ENCODE peak calls at places on chromosome 14, in nine cellular contexts. I is heart left ventricle, K is IMR-90, W is prostate gland, T is sigmoid colon, G is tibial nerve, L is testis, V is stomach, O is spleen. B is an unnamed sample.

GRCh38 chr14:75240781-75241180 is 37.8 kb upstream of the FOS start:
- DNase-seq in I (no peak), K (no peak), W (no peak), T (no peak), G (no peak), L (no peak), V (no peak), O (no peak), B (no peak)

GRCh38 chr14:103662591-103662990 is 33.6 kb downstream of the KLC1 start:
- DNase-seq in I (no peak), K (no peak), W (no peak), T (no peak), G (no peak), L (no peak), V (no peak), O (no peak), B (no peak)

GRCh38 chr14:59870277-59871165 is at the start of gene RTN1:
- DNase-seq in I (peak; percentile 59), K (peak; percentile 29), W (peak; percentile 56), T (peak; percentile 71), G (peak; percentile 35), L (peak; percentile 72), V (peak; percentile 43), O (peak; percentile 90), B (peak; percentile 67)

GRCh38 chr14:61034416-61035100 is 53.5 kb downstream of the SLC38A6 start:
- DNase-seq in I (no peak), K (no peak), W (peak; percentile 6), T (no peak), G (no peak), L (no peak), V (no peak), O (no peak), B (no peak)

GRCh38 chr14:90300649-90301048 is 31.1 kb downstream of the NRDE2 start:
- DNase-seq in I (no peak), K (peak; percentile 24), W (no peak), T (no peak), G (no peak), L (no peak), V (no peak), O (no peak), B (no peak)

GRCh38 chr14:56814468-56815074 is 4.3 kb upstream of the OTX2 start:
- DNase-seq in I (no peak), K (no peak), W (no peak), T (no peak), G (no peak), L (no peak), V (no peak), O (no peak), B (no peak)

GRCh38 chr14:67733609-67734008 is 31.9 kb downstream of the RDH12 start:
- DNase-seq in I (no peak), K (no peak), W (no peak), T (no peak), G (no peak), L (no peak), V (no peak), O (no peak), B (no peak)

GRCh38 chr14:71553779-71554178 is 378.4 kb upstream of the RGS6 start:
- DNase-seq in I (no peak), K (no peak), W (no peak), T (no peak), G (no peak), L (no peak), V (no peak), O (no peak), B (no peak)

GRCh38 chr14:56810850-56811595 is 744 bp upstream of the OTX2 start:
- DNase-seq in I (no peak), K (no peak), W (no peak), T (no peak), G (no peak), L (no peak), V (no peak), O (no peak), B (no peak)

GRCh38 chr14:76981670-76982069 is 46.8 kb downstream of the IRF2BPL start:
- DNase-seq in I (no peak), K (no peak), W (no peak), T (no peak), G (no peak), L (no peak), V (no peak), O (no peak), B (no peak)

GRCh38 chr14:74546416-74546815 is 52.9 kb downstream of the ISCA2 start:
- DNase-seq in I (no peak), K (no peak), W (no peak), T (no peak), G (no peak), L (no peak), V (no peak), O (peak; percentile 49), B (no peak)

GRCh38 chr14:38724621-38725020 is 378.4 kb downstream of the SEC23A start:
- DNase-seq in I (no peak), K (no peak), W (no peak), T (no peak), G (no peak), L (no peak), V (no peak), O (no peak), B (no peak)

GRCh38 chr14:24196071-24197061 is 1.1 kb upstream of the TM9SF1 start:
- DNase-seq in I (no peak), K (peak; percentile 22), W (no peak), T (no peak), G (no peak), L (no peak), V (no peak), O (no peak), B (no peak)

DNA sequence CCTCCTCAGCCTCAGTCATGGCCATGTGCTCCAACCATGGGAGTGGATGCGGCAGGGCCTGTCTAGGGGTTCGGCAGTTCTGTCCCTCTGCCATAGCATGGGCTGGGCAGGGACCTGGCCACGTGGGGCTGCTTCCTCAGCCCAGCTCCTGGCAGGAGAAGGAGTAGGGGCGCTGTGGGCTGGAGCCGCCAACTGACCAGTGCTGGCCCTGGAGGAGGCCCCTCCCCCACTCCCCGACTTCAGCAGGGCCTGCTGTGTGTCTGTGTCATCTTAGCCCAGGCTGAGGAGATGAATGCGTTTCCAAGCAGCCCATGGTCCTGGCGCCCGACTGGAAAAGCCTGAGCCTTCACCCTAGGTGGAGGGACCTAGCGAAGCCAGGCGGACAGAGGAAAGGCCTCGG is 2.7 kb upstream of the PACS2 start:
- DNase-seq in I (no peak), K (no peak), W (no peak), T (no peak), G (no peak), L (no peak), V (no peak), O (no peak), B (no peak)
- TF ChIP-seq CTCF in I (no peak), K (no peak), W (no peak), T (no peak), G (no peak), L (no peak), V (no peak), O (no peak), B (no peak)

DNA sequence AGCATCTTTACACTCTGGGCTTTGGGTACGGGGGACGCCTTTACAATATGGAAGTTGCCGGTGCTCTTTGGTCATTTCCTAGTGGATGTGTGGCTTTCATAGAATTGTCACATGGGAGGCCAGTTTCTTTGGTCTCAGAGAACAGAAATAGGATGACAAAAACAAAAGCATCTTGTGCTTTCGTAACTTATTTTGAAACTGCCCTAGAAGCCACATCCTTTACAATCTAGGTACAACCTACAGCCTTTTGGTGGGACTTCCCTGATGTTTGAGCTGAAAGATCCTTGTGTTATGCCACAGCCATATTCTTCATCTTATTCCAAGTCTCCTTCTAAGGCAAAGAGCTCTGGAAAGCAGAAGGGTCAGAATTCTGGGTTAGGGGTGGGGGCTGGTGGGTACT is 97.1 kb downstream of the NPAS3 start:
- DNase-seq in I (no peak), K (no peak), W (no peak), T (no peak), G (no peak), L (no peak), V (no peak), O (no peak), B (no peak)
- H3K27ac ChIP-seq in I (no peak overlapping the region), K (no peak overlapping the region), W (no peak overlapping the region), T (no peak overlapping the region), G (no peak overlapping the region), L (no peak overlapping the region), V (no peak overlapping the region), O (no peak overlapping the region), B (no peak overlapping the region)

GRCh38 chr14:100702590-100702989 is 24.1 kb upstream of the DLK1 start:
- DNase-seq in I (no peak), K (no peak), W (no peak), T (no peak), G (no peak), L (no peak), V (no peak), O (no peak), B (no peak)
- TF ChIP-seq POLR2A in I (no peak), K (no peak), W (no peak), T (no peak), G (no peak), L (no peak), V (no peak), O (no peak), B (no peak)

GRCh38 chr14:49849213-49849847 is 3.3 kb downstream of the NEMF start:
- DNase-seq in I (no peak), K (no peak), W (no peak), T (no peak), G (no peak), L (no peak), V (no peak), O (no peak), B (no peak)

GRCh38 chr14:49857427-49858003 is 4.9 kb upstream of the NEMF start:
- DNase-seq in I (no peak), K (no peak), W (no peak), T (no peak), G (no peak), L (no peak), V (no peak), O (no peak), B (no peak)

GRCh38 chr14:49852351-49853157 is at the start of gene NEMF:
- DNase-seq in I (peak; percentile 91), K (peak; percentile 83), W (peak; percentile 82), T (peak; percentile 92), G (peak; percentile 74), L (peak; percentile 92), V (peak; percentile 89), O (peak; percentile 94), B (peak; percentile 88)

GRCh38 chr14:49853158-49853477 is 530 bp upstream of the NEMF start:
- DNase-seq in I (no peak), K (no peak), W (no peak), T (no peak), G (no peak), L (no peak), V (no peak), O (no peak), B (no peak)

DNA sequence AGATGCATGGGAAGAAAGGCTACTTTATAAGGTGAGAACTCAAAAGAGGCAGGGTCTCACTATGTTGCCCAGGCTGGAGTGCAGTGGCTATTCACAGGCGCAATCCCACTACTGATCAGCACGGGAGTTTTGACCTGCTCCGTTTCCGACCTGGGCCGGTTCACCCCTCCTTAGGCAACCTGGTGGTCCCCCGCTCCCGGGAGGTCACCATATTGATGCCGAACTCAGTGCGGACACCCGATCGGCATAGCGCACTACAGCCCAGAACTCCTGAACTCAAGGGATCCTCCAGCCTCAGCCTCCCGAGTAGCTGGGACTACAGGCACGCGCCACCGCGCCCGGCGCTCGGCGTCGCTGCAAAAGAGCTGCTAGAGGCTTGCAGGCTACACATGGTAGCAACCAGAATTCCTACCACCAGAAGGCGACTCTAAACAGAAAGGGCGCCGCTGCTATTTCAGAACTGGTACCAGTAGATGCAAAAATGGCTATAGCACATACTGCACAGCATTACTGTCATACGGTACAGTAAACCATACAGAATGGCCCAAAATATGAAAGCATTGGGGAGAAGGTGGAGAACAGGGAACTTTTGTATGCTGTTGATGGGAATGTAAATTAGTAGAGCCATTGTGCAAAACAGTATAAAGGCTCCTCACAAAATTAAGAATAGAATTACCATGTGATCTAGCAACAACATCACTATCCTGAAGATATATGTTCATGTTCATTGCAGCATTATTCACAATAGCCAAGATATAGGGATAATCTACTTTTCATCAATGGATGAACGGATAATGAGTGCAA is 1.2 kb upstream of the NEMF start:
- DNase-seq in I (peak; percentile 70), K (peak; percentile 81), W (peak; percentile 56), T (peak; percentile 83), G (no peak), L (peak; percentile 87), V (peak; percentile 78), O (peak; percentile 88), B (peak; percentile 77)
- TF ChIP-seq CTCF in I (peak; percentile 74), K (peak; percentile 84), W (no peak), T (peak; percentile 78), G (peak; percentile 76), L (peak; percentile 72), V (peak; percentile 52), O (peak; percentile 27), B (peak; percentile 68)